ENCODE peak calls at places on chromosome 19, in seven cellular contexts. One of them, this sample, is unnamed.
A peak's percentile ranks its signal among the peaks of the same experiment; 100 is the strongest.

GRCh38 chr19:16051254-16052025 is 24.9 kb upstream of the TPM4 start:
- DNase-seq in activated CD8-positive, alpha-beta memory T cell treated with anti-CD3 and anti-CD28 coated beads, Interleukin-2, amount 50 U/mL, for 4 hours: no peak
- DNase-seq in T-helper 1 cell: peak; percentile 57
- DNase-seq in NCI-H345: no peak
- DNase-seq in fibroblast of gingiva: no peak
- DNase-seq in HTR-8/SVneo: no peak
- DNase-seq in tibial artery: no peak
- DNase-seq in this sample: no peak

GRCh38 chr19:40543029-40543597 is 33.6 kb upstream of the SHKBP1 start:
- DNase-seq in NCI-H345: no peak
- DNase-seq in fibroblast of gingiva: no peak
- DNase-seq in tibial artery: no peak
- DNase-seq in activated CD8-positive, alpha-beta memory T cell treated with anti-CD3 and anti-CD28 coated beads, Interleukin-2, amount 50 U/mL, for 4 hours: no peak
- DNase-seq in HTR-8/SVneo: no peak
- DNase-seq in T-helper 1 cell: no peak
- DNase-seq in this sample: no peak

GRCh38 chr19:7831452-7831851 is 1.4 kb downstream of the EVI5L start:
- DNase-seq in tibial artery: no peak
- DNase-seq in T-helper 1 cell: no peak
- DNase-seq in NCI-H345: no peak
- DNase-seq in HTR-8/SVneo: no peak
- DNase-seq in activated CD8-positive, alpha-beta memory T cell treated with anti-CD3 and anti-CD28 coated beads, Interleukin-2, amount 50 U/mL, for 4 hours: no peak
- DNase-seq in fibroblast of gingiva: peak; percentile 44
- DNase-seq in this sample: no peak

GRCh38 chr19:44951179-44952159 is 3.7 kb upstream of the CLPTM1 start:
- DNase-seq in fibroblast of gingiva: peak; percentile 73
- DNase-seq in HTR-8/SVneo: peak; percentile 80
- DNase-seq in activated CD8-positive, alpha-beta memory T cell treated with anti-CD3 and anti-CD28 coated beads, Interleukin-2, amount 50 U/mL, for 4 hours: peak; percentile 52
- DNase-seq in NCI-H345: peak; percentile 52
- DNase-seq in T-helper 1 cell: peak; percentile 63
- DNase-seq in tibial artery: peak; percentile 71
- DNase-seq in this sample: peak; percentile 74

GRCh38 chr19:58395979-58396627 is 647 bp downstream of the RNF225 start:
- DNase-seq in fibroblast of gingiva: no peak
- DNase-seq in NCI-H345: no peak
- DNase-seq in tibial artery: no peak
- DNase-seq in activated CD8-positive, alpha-beta memory T cell treated with anti-CD3 and anti-CD28 coated beads, Interleukin-2, amount 50 U/mL, for 4 hours: no peak
- DNase-seq in HTR-8/SVneo: no peak
- DNase-seq in T-helper 1 cell: no peak
- DNase-seq in this sample: no peak

GRCh38 chr19:7153008-7153407 is 83.5 kb downstream of the ZNF557 start:
- DNase-seq in NCI-H345: no peak
- DNase-seq in tibial artery: no peak
- DNase-seq in activated CD8-positive, alpha-beta memory T cell treated with anti-CD3 and anti-CD28 coated beads, Interleukin-2, amount 50 U/mL, for 4 hours: no peak
- DNase-seq in HTR-8/SVneo: no peak
- DNase-seq in T-helper 1 cell: no peak
- DNase-seq in fibroblast of gingiva: no peak
- DNase-seq in this sample: no peak

GRCh38 chr19:16338470-16339360 is 14.1 kb downstream of the KLF2 start:
- DNase-seq in T-helper 1 cell: peak; percentile 89
- DNase-seq in fibroblast of gingiva: peak; percentile 50
- DNase-seq in tibial artery: no peak
- DNase-seq in NCI-H345: no peak
- DNase-seq in HTR-8/SVneo: peak; percentile 92
- DNase-seq in activated CD8-positive, alpha-beta memory T cell treated with anti-CD3 and anti-CD28 coated beads, Interleukin-2, amount 50 U/mL, for 4 hours: peak; percentile 51
- DNase-seq in this sample: no peak

GRCh38 chr19:48400018-48400742 is 6.7 kb downstream of the GRIN2D start:
- DNase-seq in HTR-8/SVneo: no peak
- DNase-seq in tibial artery: peak; percentile 81
- DNase-seq in NCI-H345: peak; percentile 62
- DNase-seq in T-helper 1 cell: no peak
- DNase-seq in activated CD8-positive, alpha-beta memory T cell treated with anti-CD3 and anti-CD28 coated beads, Interleukin-2, amount 50 U/mL, for 4 hours: peak; percentile 28
- DNase-seq in fibroblast of gingiva: peak; percentile 75
- DNase-seq in this sample: peak; percentile 42

GRCh38 chr19:12314553-12314952 is 18.9 kb downstream of the ZNF563 start:
- DNase-seq in activated CD8-positive, alpha-beta memory T cell treated with anti-CD3 and anti-CD28 coated beads, Interleukin-2, amount 50 U/mL, for 4 hours: no peak
- DNase-seq in fibroblast of gingiva: no peak
- DNase-seq in T-helper 1 cell: no peak
- DNase-seq in HTR-8/SVneo: no peak
- DNase-seq in tibial artery: no peak
- DNase-seq in NCI-H345: no peak
- DNase-seq in this sample: no peak

GRCh38 chr19:34639491-34640085 is 37.4 kb downstream of the SCGB2B2 start:
- DNase-seq in T-helper 1 cell: peak; percentile 57
- DNase-seq in HTR-8/SVneo: peak; percentile 32
- DNase-seq in activated CD8-positive, alpha-beta memory T cell treated with anti-CD3 and anti-CD28 coated beads, Interleukin-2, amount 50 U/mL, for 4 hours: peak; percentile 50
- DNase-seq in tibial artery: no peak
- DNase-seq in fibroblast of gingiva: peak; percentile 56
- DNase-seq in NCI-H345: peak; percentile 88
- DNase-seq in this sample: peak; percentile 28

GRCh38 chr19:4014541-4015491 is 7.3 kb downstream of the PIAS4 start:
- DNase-seq in NCI-H345: no peak
- DNase-seq in activated CD8-positive, alpha-beta memory T cell treated with anti-CD3 and anti-CD28 coated beads, Interleukin-2, amount 50 U/mL, for 4 hours: no peak
- DNase-seq in T-helper 1 cell: peak; percentile 20
- DNase-seq in tibial artery: no peak
- DNase-seq in fibroblast of gingiva: no peak
- DNase-seq in HTR-8/SVneo: no peak
- DNase-seq in this sample: no peak

GRCh38 chr19:43700368-43701015 is 15.4 kb upstream of the IRGC start:
- DNase-seq in tibial artery: peak; percentile 73
- DNase-seq in HTR-8/SVneo: peak; percentile 36
- DNase-seq in fibroblast of gingiva: peak; percentile 66
- DNase-seq in NCI-H345: no peak
- DNase-seq in activated CD8-positive, alpha-beta memory T cell treated with anti-CD3 and anti-CD28 coated beads, Interleukin-2, amount 50 U/mL, for 4 hours: no peak
- DNase-seq in T-helper 1 cell: no peak
- DNase-seq in this sample: peak; percentile 67

GRCh38 chr19:30335306-30335886 is 36.8 kb upstream of the ZNF536 start:
- DNase-seq in fibroblast of gingiva: no peak
- DNase-seq in activated CD8-positive, alpha-beta memory T cell treated with anti-CD3 and anti-CD28 coated beads, Interleukin-2, amount 50 U/mL, for 4 hours: no peak
- DNase-seq in T-helper 1 cell: no peak
- DNase-seq in NCI-H345: no peak
- DNase-seq in tibial artery: no peak
- DNase-seq in HTR-8/SVneo: no peak
- DNase-seq in this sample: no peak

GRCh38 chr19:6519289-6519688 is 11.5 kb upstream of the TNFSF9 start:
- DNase-seq in activated CD8-positive, alpha-beta memory T cell treated with anti-CD3 and anti-CD28 coated beads, Interleukin-2, amount 50 U/mL, for 4 hours: no peak
- DNase-seq in NCI-H345: no peak
- DNase-seq in fibroblast of gingiva: peak; percentile 48
- DNase-seq in HTR-8/SVneo: no peak
- DNase-seq in tibial artery: no peak
- DNase-seq in T-helper 1 cell: no peak
- DNase-seq in this sample: no peak

GRCh38 chr19:13834308-13834790 is 39.1 kb downstream of the ZSWIM4 start:
- DNase-seq in T-helper 1 cell: no peak
- DNase-seq in activated CD8-positive, alpha-beta memory T cell treated with anti-CD3 and anti-CD28 coated beads, Interleukin-2, amount 50 U/mL, for 4 hours: no peak
- DNase-seq in NCI-H345: no peak
- DNase-seq in HTR-8/SVneo: no peak
- DNase-seq in tibial artery: no peak
- DNase-seq in fibroblast of gingiva: peak; percentile 40
- DNase-seq in this sample: no peak

GRCh38 chr19:55353803-55354697 is 469 bp downstream of the COX6B2 start:
- DNase-seq in tibial artery: no peak
- DNase-seq in T-helper 1 cell: peak; percentile 77
- DNase-seq in fibroblast of gingiva: peak; percentile 38
- DNase-seq in NCI-H345: peak; percentile 43
- DNase-seq in activated CD8-positive, alpha-beta memory T cell treated with anti-CD3 and anti-CD28 coated beads, Interleukin-2, amount 50 U/mL, for 4 hours: peak; percentile 57
- DNase-seq in HTR-8/SVneo: peak; percentile 70
- DNase-seq in this sample: peak; percentile 54

GRCh38 chr19:48735031-48735615 is 5.3 kb downstream of the RASIP1 start:
- DNase-seq in NCI-H345: peak; percentile 73
- DNase-seq in fibroblast of gingiva: no peak
- DNase-seq in T-helper 1 cell: no peak
- DNase-seq in HTR-8/SVneo: no peak
- DNase-seq in activated CD8-positive, alpha-beta memory T cell treated with anti-CD3 and anti-CD28 coated beads, Interleukin-2, amount 50 U/mL, for 4 hours: no peak
- DNase-seq in tibial artery: no peak
- DNase-seq in this sample: no peak

GRCh38 chr19:5558101-5558621 is 9.6 kb downstream of the TINCR start:
- DNase-seq in fibroblast of gingiva: no peak
- DNase-seq in HTR-8/SVneo: no peak
- DNase-seq in NCI-H345: no peak
- DNase-seq in tibial artery: no peak
- DNase-seq in activated CD8-positive, alpha-beta memory T cell treated with anti-CD3 and anti-CD28 coated beads, Interleukin-2, amount 50 U/mL, for 4 hours: no peak
- DNase-seq in T-helper 1 cell: no peak
- DNase-seq in this sample: no peak

GRCh38 chr19:36688058-36688457 is 646 bp downstream of the ZNF567 start:
- DNase-seq in NCI-H345: no peak
- DNase-seq in tibial artery: no peak
- DNase-seq in fibroblast of gingiva: no peak
- DNase-seq in activated CD8-positive, alpha-beta memory T cell treated with anti-CD3 and anti-CD28 coated beads, Interleukin-2, amount 50 U/mL, for 4 hours: no peak
- DNase-seq in T-helper 1 cell: no peak
- DNase-seq in HTR-8/SVneo: no peak
- DNase-seq in this sample: no peak

GRCh38 chr19:10009269-10009665 is 1.0 kb downstream of the COL5A3 start:
- DNase-seq in activated CD8-positive, alpha-beta memory T cell treated with anti-CD3 and anti-CD28 coated beads, Interleukin-2, amount 50 U/mL, for 4 hours: peak; percentile 36
- DNase-seq in tibial artery: peak; percentile 75
- DNase-seq in fibroblast of gingiva: peak; percentile 48
- DNase-seq in T-helper 1 cell: no peak
- DNase-seq in NCI-H345: no peak
- DNase-seq in HTR-8/SVneo: peak; percentile 80
- DNase-seq in this sample: peak; percentile 79

This sample was measured in uterus.